ENCODE peak calls at places on chromosomes 16 and 17, in nine cellular contexts. W is left ventricle myocardium inferior; O is left lung; I is neural progenitor cell; S is activated CD8-positive, alpha-beta T cell treated with anti-CD3 and anti-CD28 coated beads for 36 hours; T is ovary; V is lower leg skin; B is mesothelial cell of epicardium; R is nephron progenitor cell. H is an unnamed sample.

GRCh38 chr17:79500738-79501533 is 109.9 kb downstream of the RBFOX3 start:
- DNase-seq in S (no peak), R (no peak), V (no peak), W (no peak), B (no peak), I (peak), T (no peak), O (no peak), H (no peak)

GRCh38 chr17:9700754-9701476 is 55.6 kb downstream of the USP43 start:
- DNase-seq in O (no peak), R (no peak), V (no peak), T (no peak), W (no peak), S (no peak), I (no peak), B (no peak), H (no peak)

GRCh38 chr16:85245307-85246172 is 133.3 kb upstream of the CIBAR2 start:
- DNase-seq in S (peak), I (peak), O (no peak), T (peak), B (no peak), R (peak), V (no peak), W (no peak), H (peak)

GRCh38 chr16:74862743-74863244 is 88.2 kb upstream of the FA2H start:
- DNase-seq in S (peak), W (no peak), R (peak), V (no peak), O (no peak), I (peak), B (no peak), T (no peak), H (no peak)

GRCh38 chr17:69597898-69598692 is 183.6 kb downstream of the MAP2K6 start:
- DNase-seq in O (no peak), S (no peak), B (no peak), V (no peak), I (no peak), R (no peak), W (no peak), T (no peak), H (no peak)

GRCh38 chr16:21949713-21950260 is 3.4 kb upstream of the UQCRC2 start:
- DNase-seq in I (no peak), T (no peak), V (no peak), R (no peak), O (no peak), B (no peak), S (no peak), W (no peak), H (no peak)

GRCh38 chr16:1745181-1745899 is 26.0 kb downstream of the NME3 start:
- DNase-seq in W (no peak), R (no peak), O (no peak), B (no peak), T (no peak), I (no peak), V (peak), S (no peak), H (no peak)

GRCh38 chr17:73794336-73794735 is 150.1 kb upstream of the SDK2 start:
- DNase-seq in I (no peak), O (no peak), B (no peak), W (no peak), T (no peak), V (peak), R (no peak), S (no peak), H (no peak)

GRCh38 chr16:30555848-30556473 is 2.2 kb downstream of the ZNF764 start:
- DNase-seq in O (peak), W (no peak), S (no peak), V (no peak), B (no peak), I (no peak), T (no peak), R (no peak), H (no peak)

GRCh38 chr17:48174833-48175232 is 67.3 kb downstream of the SNX11 start:
- DNase-seq in T (no peak), I (no peak), V (no peak), B (no peak), O (no peak), W (no peak), S (no peak), R (no peak), H (no peak)

GRCh38 chr17:69524854-69525253 is 110.4 kb downstream of the MAP2K6 start:
- DNase-seq in B (no peak), S (no peak), R (no peak), W (no peak), I (no peak), T (no peak), V (no peak), O (no peak), H (no peak)

GRCh38 chr17:82684207-82684903 is 14.1 kb downstream of the RAB40B start:
- DNase-seq in R (no peak), B (no peak), I (no peak), S (no peak), V (no peak), T (no peak), O (no peak), W (no peak), H (no peak)

DNA sequence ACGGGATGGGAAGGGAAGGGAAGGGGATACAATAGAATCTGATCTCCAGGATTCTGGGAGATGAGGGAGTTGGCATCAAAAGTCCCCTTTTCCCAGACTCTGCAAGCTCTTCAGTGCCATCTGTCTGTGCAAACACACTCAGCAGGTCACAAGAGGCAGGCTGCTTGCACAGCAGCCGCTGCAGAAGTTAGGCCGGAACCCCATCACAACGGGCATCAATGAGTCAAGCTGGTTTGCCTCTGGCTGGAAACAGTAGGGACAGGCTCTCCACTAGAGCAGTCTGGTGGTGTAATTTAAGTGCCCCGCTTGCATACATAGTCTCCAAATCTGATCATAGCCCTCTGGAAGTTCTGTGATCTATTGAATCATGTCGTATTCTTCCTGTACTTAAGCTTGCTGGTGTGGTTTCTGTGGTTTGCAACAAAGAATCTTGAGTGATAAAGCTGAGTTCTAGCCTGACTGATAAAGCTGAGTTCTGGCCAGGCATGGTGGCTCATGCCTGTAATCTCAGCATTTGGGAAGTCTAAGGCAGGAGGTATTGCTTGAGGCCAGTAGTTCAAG is 33.7 kb upstream of the KDM8 start:
- DNase-seq in O (no peak), I (peak), W (no peak), R (no peak), T (no peak), V (no peak), S (peak), B (no peak), H (no peak)
- TF ChIP-seq CTCF in O (no peak), I (peak), W (no peak), R (no peak), T (no peak), V (no peak), S (no peak), B (no peak), H (no peak)

GRCh38 chr16:12542818-12543699 is 260.6 kb downstream of the CPPED1 start:
- DNase-seq in T (no peak), B (no peak), I (no peak), S (peak), R (no peak), V (no peak), O (no peak), W (no peak), H (no peak)

GRCh38 chr16:12538667-12539081 is 265.0 kb downstream of the CPPED1 start:
- DNase-seq in O (no peak), R (no peak), I (no peak), T (no peak), W (no peak), B (no peak), V (no peak), S (peak), H (no peak)

GRCh38 chr16:12541672-12542071 is 262.0 kb downstream of the CPPED1 start:
- DNase-seq in T (no peak), S (no peak), V (no peak), B (no peak), I (no peak), O (no peak), W (no peak), R (no peak), H (no peak)

GRCh38 chr16:12539185-12539929 is 264.3 kb downstream of the CPPED1 start:
- DNase-seq in S (peak), B (no peak), T (no peak), R (no peak), V (no peak), W (no peak), I (no peak), O (no peak), H (no peak)

GRCh38 chr16:12540290-12540689 is 263.4 kb downstream of the CPPED1 start:
- DNase-seq in S (no peak), I (no peak), V (no peak), T (no peak), O (no peak), W (no peak), B (no peak), R (no peak), H (no peak)
- TF ChIP-seq CTCF in S (no peak), I (no peak), V (no peak), T (no peak), O (no peak), W (no peak), B (no peak), R (no peak), H (no peak)

DNA sequence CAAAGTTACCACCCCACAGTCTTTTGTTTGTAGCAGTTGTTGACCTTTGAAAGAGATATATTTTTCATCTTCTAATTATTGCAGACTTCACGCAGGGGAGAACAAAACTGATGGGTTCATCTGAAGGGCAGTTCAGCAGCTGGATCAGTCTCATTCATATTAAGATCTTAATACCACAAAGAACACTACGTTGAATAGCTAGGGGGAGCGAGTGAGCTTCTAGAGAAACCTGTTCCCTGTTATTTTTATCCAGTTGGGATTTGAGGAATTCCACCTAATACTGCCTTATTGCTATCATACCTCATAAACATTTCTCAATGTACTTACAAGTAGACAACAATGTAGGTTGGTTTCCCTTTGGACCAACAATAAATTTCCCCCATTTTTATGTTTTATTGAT is 306.1 kb upstream of the KIF2B start:
- DNase-seq in S (no peak), B (no peak), I (peak), R (no peak), W (no peak), T (no peak), V (no peak), O (no peak), H (no peak)
- TF ChIP-seq CTCF in S (no peak), B (no peak), I (peak), R (no peak), W (no peak), T (no peak), V (no peak), O (no peak), H (peak)

DNA sequence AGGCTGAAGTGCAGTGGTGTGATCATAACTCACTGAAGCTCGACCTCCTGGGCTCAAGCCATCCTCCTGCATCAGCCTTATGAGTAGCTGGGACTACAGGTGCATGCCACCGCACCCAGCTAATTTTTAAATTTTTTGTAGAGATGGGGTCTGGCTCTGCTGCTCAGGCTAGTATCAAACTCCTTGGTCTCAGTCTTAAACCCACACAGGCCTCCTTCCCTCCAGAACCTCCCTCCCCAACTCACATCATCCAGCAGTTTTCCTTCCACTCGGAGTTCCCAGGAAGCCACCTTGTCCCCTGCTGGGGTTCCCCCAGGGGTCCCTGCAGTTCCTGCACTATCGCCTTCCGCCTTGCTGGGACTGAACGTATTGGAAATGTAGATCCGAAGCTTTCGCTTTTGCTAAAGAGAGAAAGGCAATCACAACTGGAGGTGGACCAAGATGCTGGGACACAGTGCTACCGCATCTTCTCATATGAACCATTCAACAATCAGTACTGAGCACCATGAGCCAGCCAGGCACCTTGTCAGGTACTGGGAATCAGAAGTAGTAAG is 7.2 kb downstream of the SMARCD2 start:
- DNase-seq in I (no peak), V (no peak), R (no peak), O (no peak), W (no peak), B (no peak), T (no peak), S (no peak), H (no peak)
- TF ChIP-seq CTCF in I (no peak), V (no peak), R (no peak), O (no peak), W (no peak), B (no peak), T (no peak), S (no peak), H (no peak)

GRCh38 chr16:48041861-48042435 is 113.8 kb downstream of the ABCC12 start:
- DNase-seq in O (no peak), V (no peak), B (no peak), T (no peak), I (peak), R (peak), S (peak), W (no peak), H (no peak)
- TF ChIP-seq CTCF in O (no peak), V (no peak), B (peak), T (no peak), I (peak), R (peak), S (no peak), W (no peak), H (peak)

DNA sequence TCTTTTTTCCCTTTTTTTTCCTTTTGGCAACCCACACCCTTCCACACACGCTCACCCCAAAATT is at the start of gene NLK:
- DNase-seq in V (no peak), O (no peak), T (no peak), W (no peak), R (no peak), I (no peak), S (no peak), B (no peak), H (no peak)
- TF ChIP-seq CTCF in V (no peak), O (no peak), T (no peak), W (no peak), R (no peak), I (no peak), S (no peak), B (no peak), H (no peak)

GRCh38 chr17:37737081-37737480 is 7.8 kb downstream of the HNF1B start:
- DNase-seq in S (no peak), I (no peak), R (no peak), B (no peak), T (no peak), W (no peak), O (no peak), V (no peak), H (no peak)
- TF ChIP-seq CTCF in S (no peak), I (no peak), R (no peak), B (no peak), T (no peak), W (no peak), O (no peak), V (no peak), H (peak)

DNA sequence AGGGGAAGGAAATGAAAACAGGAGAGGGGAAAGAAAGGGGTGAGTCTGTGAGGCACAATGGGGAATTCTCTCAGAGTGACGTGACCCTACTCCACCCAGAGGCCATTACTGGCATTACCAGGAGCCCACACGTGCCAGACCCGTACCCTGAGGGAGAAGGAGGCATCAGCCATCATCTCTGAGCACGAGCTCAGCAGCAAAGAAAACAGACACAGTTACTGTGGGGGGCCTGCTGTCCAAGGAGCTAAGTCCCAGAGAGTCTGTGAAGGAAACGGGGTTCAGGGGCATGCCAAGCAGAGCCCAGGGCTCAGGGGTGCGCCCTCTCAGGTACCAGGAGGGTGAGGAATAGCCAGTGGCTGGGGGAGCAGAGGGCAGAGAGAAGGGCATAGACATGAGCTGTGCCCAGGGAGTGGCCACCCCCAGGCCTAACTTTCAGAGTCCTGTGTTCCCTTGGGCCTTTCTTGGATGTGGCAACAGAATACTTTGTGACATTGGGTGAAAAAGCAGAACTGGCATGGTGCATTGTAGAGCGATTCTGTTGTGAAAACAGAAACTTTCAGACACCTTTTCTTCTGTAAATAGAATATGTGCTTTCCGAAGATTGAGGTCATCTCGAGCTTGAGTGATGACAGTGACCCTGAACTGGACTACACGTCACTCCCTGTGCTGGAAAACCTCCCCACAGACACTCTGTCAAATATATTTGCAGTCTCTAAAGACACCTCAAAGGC is 11.3 kb downstream of the TAF1C start:
- DNase-seq in V (no peak), W (no peak), R (peak), S (peak), I (peak), B (no peak), T (peak), O (no peak), H (peak)
- TF ChIP-seq CTCF in V (peak), W (peak), R (peak), S (peak), I (peak), B (peak), T (no peak), O (peak), H (peak)

DNA sequence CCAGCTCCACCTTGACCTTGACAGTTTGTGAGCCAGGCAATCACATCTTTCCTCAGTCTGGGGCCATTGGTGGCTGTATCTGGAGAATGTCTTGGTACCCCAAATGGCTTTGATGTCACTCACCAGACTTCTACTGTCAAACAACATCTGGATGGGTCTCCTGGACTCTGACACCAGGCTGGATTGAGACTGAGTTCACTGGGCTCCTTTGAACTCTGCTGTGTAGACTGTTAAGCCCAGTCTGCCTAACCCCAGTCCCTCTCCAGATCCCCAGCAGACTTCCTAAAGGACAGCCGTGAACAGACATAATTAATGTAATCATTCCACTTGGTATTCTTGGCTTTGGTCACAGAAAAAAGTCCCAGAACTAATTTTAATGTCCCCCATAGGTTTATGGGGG is 84.1 kb upstream of the KIFC3 start:
- DNase-seq in S (no peak), T (no peak), W (no peak), R (no peak), B (no peak), V (no peak), O (no peak), I (no peak), H (no peak)
- TF ChIP-seq CTCF in S (no peak), T (no peak), W (no peak), R (no peak), B (no peak), V (no peak), O (no peak), I (no peak), H (no peak)

GRCh38 chr16:589658-590159 is at the start of gene RAB40C:
- DNase-seq in B (peak), R (peak), T (peak), S (peak), V (peak), I (peak), W (peak), O (peak), H (peak)
- TF ChIP-seq CTCF in B (no peak), R (no peak), T (no peak), S (no peak), V (no peak), I (peak), W (no peak), O (no peak), H (peak)

H was measured in neural crest cell.